ENCODE peak calls at places on chromosome 5, in eight cellular contexts. A is tibial artery, Z is AG04450, U is cardiac fibroblast, D is A549, V is dorsolateral prefrontal cortex, O is astrocyte of the cerebellum, K is pancreas. N is an unnamed sample.

GRCh38 chr5:9194509-9194908 is 351.4 kb downstream of the SEMA5A start:
- DNase-seq in A (no peak), Z (no peak), U (peak), D (no peak), V (no peak), O (peak), K (no peak), N (peak)

GRCh38 chr5:98368141-98368540 is 405.3 kb upstream of the RGMB start:
- DNase-seq in A (no peak), Z (no peak), U (no peak), D (no peak), V (no peak), O (no peak), K (no peak), N (peak)

GRCh38 chr5:114038756-114039155 is 323.1 kb upstream of the KCNN2 start:
- DNase-seq in A (no peak), Z (no peak), U (no peak), D (no peak), V (no peak), O (no peak), K (no peak), N (no peak)

GRCh38 chr5:178078197-178078995 is 34.9 kb upstream of the N4BP3 start:
- DNase-seq in A (no peak), Z (peak), U (peak), D (no peak), V (no peak), O (no peak), K (no peak), N (peak)

GRCh38 chr5:125433457-125433856 is 687.0 kb upstream of the ZNF608 start:
- DNase-seq in A (no peak), Z (no peak), U (no peak), D (no peak), V (no peak), O (no peak), K (no peak), N (no peak)

GRCh38 chr5:153542536-153542935 is 52.1 kb downstream of the GRIA1 start:
- DNase-seq in A (no peak), Z (no peak), U (no peak), D (no peak), V (no peak), O (no peak), K (no peak), N (peak)

GRCh38 chr5:146877783-146878470 is 630 bp downstream of the PPP2R2B start:
- DNase-seq in A (peak), Z (no peak), U (no peak), D (no peak), V (peak), O (no peak), K (peak), N (no peak)

GRCh38 chr5:75324791-75325190 is 12.2 kb upstream of the HMGCR start:
- DNase-seq in A (no peak), Z (no peak), U (no peak), D (no peak), V (no peak), O (no peak), K (no peak), N (no peak)

GRCh38 chr5:147162740-147163139 is 72.1 kb upstream of the STK32A start:
- DNase-seq in A (no peak), Z (no peak), U (no peak), D (no peak), V (no peak), O (no peak), K (no peak), N (no peak)

GRCh38 chr5:65041296-65042158 is 272.8 kb downstream of the CWC27 start:
- DNase-seq in A (no peak), Z (no peak), U (peak), D (no peak), V (no peak), O (no peak), K (no peak), N (peak)

GRCh38 chr5:11069041-11069440 is 308.0 kb upstream of the DAP start:
- DNase-seq in A (no peak), Z (no peak), U (no peak), D (no peak), V (no peak), O (no peak), K (no peak), N (no peak)

GRCh38 chr5:109550077-109550476 is 139.7 kb upstream of the MAN2A1 start:
- DNase-seq in A (no peak), Z (no peak), U (no peak), D (no peak), V (no peak), O (no peak), K (no peak), N (no peak)

GRCh38 chr5:115549154-115549553 is 4.6 kb upstream of the FEM1C start:
- DNase-seq in A (no peak), Z (no peak), U (peak), D (peak), V (no peak), O (no peak), K (no peak), N (peak)

GRCh38 chr5:154078305-154078704 is 39.5 kb downstream of the MFAP3 start:
- DNase-seq in A (no peak), Z (no peak), U (peak), D (no peak), V (no peak), O (no peak), K (no peak), N (peak)

GRCh38 chr5:135488727-135489465 is 36.7 kb upstream of the TIFAB start:
- DNase-seq in A (peak), Z (peak), U (peak), D (peak), V (peak), O (peak), K (no peak), N (peak)

GRCh38 chr5:138340008-138340407 is 1.9 kb downstream of the FAM53C start:
- DNase-seq in A (no peak), Z (no peak), U (no peak), D (no peak), V (no peak), O (no peak), K (no peak), N (no peak)
- H3K4me3 ChIP-seq in A (no peak), Z (peak), U (no peak), D (no peak), V (no peak), O (peak), K (peak), N (peak)

GRCh38 chr5:149314571-149315111 is 30.7 kb upstream of the GRPEL2 start:
- DNase-seq in A (no peak), Z (no peak), U (no peak), D (no peak), V (no peak), O (no peak), K (no peak), N (no peak)
- TF ChIP-seq CTCF in A (no peak), Z (no peak), U (no peak), D (no peak), V (no peak), O (no peak), K (no peak), N (no peak)

DNA sequence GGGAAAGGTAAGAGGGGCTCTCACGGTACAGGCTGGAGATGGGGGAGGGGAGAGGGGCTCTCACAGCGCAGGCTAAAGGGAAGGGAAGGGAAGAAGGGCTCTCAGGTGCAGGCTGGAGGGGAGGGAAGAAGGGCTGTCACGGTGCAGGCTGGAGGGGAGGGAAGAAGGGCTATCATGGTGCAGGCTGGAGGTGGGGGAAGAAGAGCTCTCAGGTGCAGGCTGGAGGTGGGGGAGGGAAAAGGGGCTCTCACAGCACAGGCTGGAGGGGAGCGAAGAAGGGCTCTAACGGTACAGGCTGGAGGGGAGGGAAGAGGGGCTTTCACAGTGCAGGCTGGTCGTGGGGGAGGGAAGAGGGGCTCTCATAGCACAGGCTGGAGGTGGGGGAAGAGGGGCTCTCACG is 4.6 kb downstream of the SLC6A18 start:
- DNase-seq in A (no peak), Z (no peak), U (no peak), D (no peak), V (no peak), O (no peak), K (no peak), N (no peak)
- H3K4me3 ChIP-seq in A (no peak), Z (no peak), U (no peak), D (no peak), V (no peak), O (no peak), K (no peak), N (no peak)

DNA sequence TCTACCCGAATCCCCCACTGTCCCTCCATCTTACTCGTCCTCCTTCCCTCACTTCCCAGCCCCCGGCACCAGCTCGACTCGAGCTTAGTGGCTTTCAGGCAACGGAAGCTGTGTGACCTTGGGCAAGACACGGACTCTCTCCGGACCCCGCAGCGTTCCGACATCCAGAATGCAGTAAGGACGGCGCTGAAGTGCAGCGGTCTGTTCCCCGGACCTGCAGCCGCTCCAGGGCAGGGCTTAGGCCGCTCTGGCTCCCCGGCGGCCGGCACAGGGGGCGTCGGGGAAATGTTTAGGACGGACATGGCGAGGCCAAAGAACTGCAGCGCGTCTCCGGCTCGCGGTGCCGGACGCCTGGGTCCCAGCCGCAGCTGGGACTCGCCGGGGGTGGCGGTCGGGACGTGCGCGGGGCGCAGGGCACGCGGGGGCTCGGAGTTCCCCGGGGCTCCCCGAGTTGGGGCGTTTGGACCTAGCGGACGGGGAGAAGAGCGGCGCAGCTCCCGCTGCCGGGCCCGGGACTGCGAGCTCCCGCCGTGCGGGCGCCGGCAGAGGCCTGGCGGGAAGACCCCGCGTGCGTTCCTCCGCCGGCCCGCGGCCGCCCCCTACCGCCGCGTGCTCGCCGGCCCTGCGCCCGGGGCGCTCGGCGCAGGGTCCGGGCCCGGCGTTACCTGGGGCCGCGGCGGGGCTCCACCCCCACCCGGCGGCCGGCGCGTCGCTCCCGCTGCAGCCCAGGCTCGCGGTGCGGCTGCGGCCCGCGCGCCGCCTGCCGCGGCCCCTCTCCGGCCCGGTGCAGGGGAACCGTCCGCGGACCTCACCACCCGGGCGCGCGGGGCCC is 5.6 kb upstream of the RNF44 start:
- DNase-seq in A (no peak), Z (no peak), U (no peak), D (peak), V (no peak), O (no peak), K (peak), N (no peak)
- TF ChIP-seq CTCF in A (no peak), Z (no peak), U (no peak), D (peak), V (no peak), O (no peak), K (no peak), N (no peak)

N was measured in fibroblast of pulmonary artery.